ENCODE peak calls at places on chromosomes 2 and 18, in eight cellular contexts. One of them, this sample, is unnamed.

GRCh38 chr2:70620020-70620419 is 66.4 kb upstream of the TGFA start:
- DNase-seq in HCT116: no peak
- DNase-seq in heart left ventricle: no peak
- DNase-seq in H54: no peak
- DNase-seq in erythroblast: no peak
- DNase-seq in IMR-90: no peak
- DNase-seq in adrenal gland: no peak
- DNase-seq in A549: no peak
- DNase-seq in this sample: no peak

GRCh38 chr18:73549236-73549635 is 598.4 kb downstream of the FBXO15 start:
- DNase-seq in HCT116: no peak
- DNase-seq in heart left ventricle: no peak
- DNase-seq in H54: no peak
- DNase-seq in erythroblast: no peak
- DNase-seq in IMR-90: peak
- DNase-seq in adrenal gland: no peak
- DNase-seq in A549: no peak
- DNase-seq in this sample: no peak

GRCh38 chr2:11703700-11704099 is 33.7 kb upstream of the NTSR2 start:
- DNase-seq in HCT116: no peak
- DNase-seq in heart left ventricle: no peak
- DNase-seq in H54: no peak
- DNase-seq in erythroblast: no peak
- DNase-seq in IMR-90: peak
- DNase-seq in adrenal gland: no peak
- DNase-seq in A549: no peak
- DNase-seq in this sample: no peak

GRCh38 chr2:37809931-37810570 is 115.0 kb upstream of the RMDN2 start:
- DNase-seq in HCT116: no peak
- DNase-seq in heart left ventricle: no peak
- DNase-seq in H54: no peak
- DNase-seq in erythroblast: no peak
- DNase-seq in IMR-90: peak
- DNase-seq in adrenal gland: no peak
- DNase-seq in A549: no peak
- DNase-seq in this sample: peak

GRCh38 chr18:74445585-74445984 is 11.5 kb downstream of the DIPK1C start:
- DNase-seq in HCT116: no peak
- DNase-seq in heart left ventricle: no peak
- DNase-seq in H54: no peak
- DNase-seq in erythroblast: no peak
- DNase-seq in IMR-90: no peak
- DNase-seq in adrenal gland: no peak
- DNase-seq in A549: no peak
- DNase-seq in this sample: no peak

GRCh38 chr2:109144271-109144670 is 15.3 kb downstream of the SH3RF3 start:
- DNase-seq in HCT116: no peak
- DNase-seq in heart left ventricle: no peak
- DNase-seq in H54: no peak
- DNase-seq in erythroblast: no peak
- DNase-seq in IMR-90: no peak
- DNase-seq in adrenal gland: no peak
- DNase-seq in A549: no peak
- DNase-seq in this sample: no peak

GRCh38 chr2:19041773-19042172 is 316.6 kb downstream of the OSR1 start:
- DNase-seq in HCT116: no peak
- DNase-seq in heart left ventricle: no peak
- DNase-seq in H54: no peak
- DNase-seq in erythroblast: no peak
- DNase-seq in IMR-90: no peak
- DNase-seq in adrenal gland: no peak
- DNase-seq in A549: no peak
- DNase-seq in this sample: no peak

GRCh38 chr2:97716695-97717617 is 3.6 kb downstream of the ZAP70 start:
- DNase-seq in HCT116: no peak
- DNase-seq in heart left ventricle: peak
- DNase-seq in H54: no peak
- DNase-seq in erythroblast: no peak
- DNase-seq in IMR-90: no peak
- DNase-seq in adrenal gland: no peak
- DNase-seq in A549: no peak
- DNase-seq in this sample: no peak

GRCh38 chr2:169361706-169362345 is 508 bp downstream of the LRP2 start:
- DNase-seq in HCT116: no peak
- DNase-seq in heart left ventricle: no peak
- DNase-seq in H54: no peak
- DNase-seq in erythroblast: peak
- DNase-seq in IMR-90: no peak
- DNase-seq in adrenal gland: no peak
- DNase-seq in A549: peak
- DNase-seq in this sample: peak

GRCh38 chr2:230925443-230925878 is 419 bp upstream of the GPR55 start:
- DNase-seq in HCT116: no peak
- DNase-seq in heart left ventricle: no peak
- DNase-seq in H54: no peak
- DNase-seq in erythroblast: no peak
- DNase-seq in IMR-90: no peak
- DNase-seq in adrenal gland: no peak
- DNase-seq in A549: no peak
- DNase-seq in this sample: no peak

GRCh38 chr2:238509151-238509820 is 82.6 kb downstream of the ASB1 start:
- DNase-seq in HCT116: no peak
- DNase-seq in heart left ventricle: no peak
- DNase-seq in H54: no peak
- DNase-seq in erythroblast: no peak
- DNase-seq in IMR-90: peak
- DNase-seq in adrenal gland: no peak
- DNase-seq in A549: no peak
- DNase-seq in this sample: no peak

DNA sequence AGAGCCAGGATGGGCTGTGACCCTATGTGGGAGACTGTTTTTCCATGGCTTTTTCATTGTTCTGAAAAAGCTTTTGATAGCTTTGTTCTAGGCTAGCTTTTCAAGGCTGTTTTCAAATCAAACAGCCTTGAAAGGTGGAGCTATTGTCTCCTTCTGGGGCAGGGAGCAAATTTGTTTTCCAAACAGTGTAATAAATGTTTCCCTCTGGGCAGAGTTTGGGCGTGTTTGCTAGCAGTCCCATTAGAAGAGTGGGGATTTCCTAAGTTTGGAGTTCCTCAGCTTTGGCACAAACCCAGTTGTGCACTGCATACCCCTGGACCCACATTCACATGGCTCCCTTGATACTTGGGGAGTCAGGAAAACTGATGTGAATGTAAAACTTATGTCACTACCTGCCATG is 2.5 kb upstream of the GTF3C3 start:
- DNase-seq in HCT116: no peak
- DNase-seq in heart left ventricle: no peak
- DNase-seq in H54: no peak
- DNase-seq in erythroblast: no peak
- DNase-seq in IMR-90: no peak
- DNase-seq in adrenal gland: no peak
- DNase-seq in A549: no peak
- DNase-seq in this sample: peak
- TF ChIP-seq POLR2A in HCT116: no peak
- TF ChIP-seq POLR2A in heart left ventricle: no peak
- TF ChIP-seq POLR2A in H54: no peak
- TF ChIP-seq POLR2A in erythroblast: no peak
- TF ChIP-seq POLR2A in IMR-90: no peak
- TF ChIP-seq POLR2A in adrenal gland: no peak
- TF ChIP-seq POLR2A in A549: no peak
- TF ChIP-seq POLR2A in this sample: no peak

DNA sequence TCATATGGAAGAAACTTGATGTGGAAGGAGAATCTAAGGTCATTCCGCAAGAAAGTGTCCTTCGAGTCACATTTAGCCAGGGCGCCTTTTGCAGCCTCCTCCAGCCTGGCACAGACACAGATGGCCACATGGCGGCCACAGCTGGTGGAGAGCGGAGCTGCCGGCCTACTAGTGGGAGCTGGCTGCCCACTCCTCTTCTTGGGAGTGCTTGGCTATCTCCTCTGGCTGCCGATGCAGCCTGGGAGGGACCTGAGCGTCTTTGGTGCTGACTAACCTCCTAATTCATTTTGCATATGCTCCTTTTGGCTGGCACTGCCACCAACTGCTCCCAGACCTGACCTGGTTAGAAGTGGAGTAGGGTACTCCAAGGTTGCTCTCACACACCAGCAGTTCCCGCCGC is 199.3 kb upstream of the MYT1L start:
- DNase-seq in HCT116: no peak
- DNase-seq in heart left ventricle: no peak
- DNase-seq in H54: no peak
- DNase-seq in erythroblast: no peak
- DNase-seq in IMR-90: no peak
- DNase-seq in adrenal gland: no peak
- DNase-seq in A549: no peak
- DNase-seq in this sample: no peak
- TF ChIP-seq POLR2A in HCT116: no peak
- TF ChIP-seq POLR2A in heart left ventricle: no peak
- TF ChIP-seq POLR2A in H54: no peak
- TF ChIP-seq POLR2A in erythroblast: no peak
- TF ChIP-seq POLR2A in IMR-90: no peak
- TF ChIP-seq POLR2A in adrenal gland: no peak
- TF ChIP-seq POLR2A in A549: no peak
- TF ChIP-seq POLR2A in this sample: no peak

DNA sequence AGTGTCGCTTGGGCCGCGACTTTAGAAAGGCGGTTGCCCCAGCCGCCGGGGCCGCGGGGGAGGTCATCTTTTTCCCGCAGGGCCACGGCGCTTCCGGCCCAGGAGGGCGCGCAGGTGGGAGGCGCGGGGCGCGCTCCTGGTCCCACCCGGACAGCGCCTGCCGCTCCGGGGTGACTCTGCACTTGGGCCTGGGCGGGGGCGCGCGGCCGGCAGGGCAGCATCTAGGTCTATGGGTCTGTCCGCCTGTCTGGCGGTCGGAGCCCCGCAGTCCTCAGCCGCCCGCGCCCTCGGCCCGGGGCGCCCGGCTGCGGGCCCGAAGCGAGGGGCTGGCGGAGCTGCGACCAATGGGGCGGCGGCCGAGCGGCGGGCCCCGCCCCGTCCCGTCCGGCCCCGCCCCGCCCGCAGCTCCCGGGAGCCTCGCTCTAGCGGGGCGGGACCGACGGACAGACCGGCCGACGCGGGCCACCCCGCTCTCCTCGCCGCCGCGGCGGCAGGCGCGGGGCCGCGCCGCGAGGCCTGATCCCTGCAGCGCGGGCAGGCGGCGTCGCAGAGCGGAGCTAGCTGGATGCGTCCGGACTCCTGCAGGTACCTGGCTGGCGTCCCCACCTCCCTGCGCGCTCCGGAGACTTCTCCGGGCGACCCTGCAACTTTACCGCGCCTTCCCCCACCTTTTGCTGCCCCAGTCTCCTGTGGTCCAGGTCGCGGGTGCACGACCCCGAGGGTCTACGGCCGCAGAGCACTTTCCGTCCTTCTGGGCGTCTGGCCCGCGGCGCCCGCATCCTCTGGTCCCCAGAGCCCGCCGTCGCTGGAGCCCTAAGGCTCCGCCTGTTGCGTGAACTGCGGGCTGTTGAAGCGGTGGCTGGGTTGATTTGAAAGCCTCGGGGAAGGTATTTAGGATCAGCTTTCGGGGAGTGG is at the start of gene KCNS3:
- DNase-seq in HCT116: no peak
- DNase-seq in heart left ventricle: peak
- DNase-seq in H54: peak
- DNase-seq in erythroblast: peak
- DNase-seq in IMR-90: peak
- DNase-seq in adrenal gland: peak
- DNase-seq in A549: peak
- DNase-seq in this sample: peak
- TF ChIP-seq POLR2A in HCT116: no peak
- TF ChIP-seq POLR2A in heart left ventricle: no peak
- TF ChIP-seq POLR2A in H54: no peak
- TF ChIP-seq POLR2A in erythroblast: no peak
- TF ChIP-seq POLR2A in IMR-90: no peak
- TF ChIP-seq POLR2A in adrenal gland: no peak
- TF ChIP-seq POLR2A in A549: peak
- TF ChIP-seq POLR2A in this sample: no peak

GRCh38 chr2:26347286-26347865 is 787 bp upstream of the ADGRF3 start:
- DNase-seq in HCT116: no peak
- DNase-seq in heart left ventricle: no peak
- DNase-seq in H54: no peak
- DNase-seq in erythroblast: peak
- DNase-seq in IMR-90: peak
- DNase-seq in adrenal gland: no peak
- DNase-seq in A549: no peak
- DNase-seq in this sample: no peak

GRCh38 chr2:26346454-26347053 is at the start of gene ADGRF3:
- DNase-seq in HCT116: no peak
- DNase-seq in heart left ventricle: peak
- DNase-seq in H54: no peak
- DNase-seq in erythroblast: peak
- DNase-seq in IMR-90: peak
- DNase-seq in adrenal gland: peak
- DNase-seq in A549: no peak
- DNase-seq in this sample: peak

GRCh38 chr2:26345284-26345553 is 724 bp upstream of the SELENOI start:
- DNase-seq in HCT116: no peak
- DNase-seq in heart left ventricle: no peak
- DNase-seq in H54: no peak
- DNase-seq in erythroblast: peak
- DNase-seq in IMR-90: no peak
- DNase-seq in adrenal gland: no peak
- DNase-seq in A549: no peak
- DNase-seq in this sample: no peak

GRCh38 chr2:26344581-26345283 is 1.2 kb upstream of the SELENOI start:
- DNase-seq in HCT116: peak
- DNase-seq in heart left ventricle: no peak
- DNase-seq in H54: no peak
- DNase-seq in erythroblast: peak
- DNase-seq in IMR-90: peak
- DNase-seq in adrenal gland: peak
- DNase-seq in A549: no peak
- DNase-seq in this sample: peak

DNA sequence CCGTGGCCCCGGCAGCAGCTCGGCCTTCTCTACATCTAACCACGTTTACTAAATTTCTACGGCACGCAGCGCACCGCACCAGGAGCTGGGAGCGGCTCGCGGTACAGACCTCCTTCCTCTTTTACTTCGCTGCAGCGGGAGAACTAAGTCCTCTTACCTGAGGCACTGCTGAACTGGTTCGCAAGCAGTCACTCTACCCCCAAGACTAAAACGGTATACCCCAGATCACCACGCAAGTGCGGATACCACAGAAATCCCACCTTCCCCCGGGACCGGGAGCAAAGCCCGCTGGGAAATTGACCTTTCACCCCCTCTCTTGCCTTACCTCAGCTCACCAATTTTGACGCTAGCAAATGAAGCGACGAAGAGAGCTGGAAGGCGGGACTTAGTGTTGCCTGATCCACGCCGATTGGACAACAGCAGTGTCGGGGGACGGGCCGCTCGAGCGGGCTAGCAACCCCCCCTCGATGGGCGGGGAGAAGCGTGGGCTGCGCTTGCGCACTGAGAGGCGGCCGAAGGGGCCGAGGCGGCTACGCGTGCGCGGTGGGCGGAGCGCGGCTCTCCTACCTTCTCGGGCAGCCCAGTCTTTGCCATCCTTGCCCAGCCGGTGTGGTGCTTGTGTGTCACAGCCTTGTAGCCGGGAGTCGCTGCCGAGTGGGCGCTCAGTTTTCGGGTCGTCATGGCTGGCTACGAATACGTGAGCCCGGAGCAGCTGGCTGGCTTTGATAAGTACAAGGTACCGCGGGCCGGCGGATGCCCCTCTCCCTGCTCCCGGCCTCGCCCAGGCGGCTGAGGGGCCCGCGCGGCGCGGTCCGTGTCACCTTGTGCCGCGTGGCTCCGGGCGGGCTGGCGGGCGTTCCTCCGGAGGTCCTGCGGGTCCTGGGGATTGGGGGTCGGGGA is at the start of gene SELENOI:
- DNase-seq in HCT116: peak
- DNase-seq in heart left ventricle: peak
- DNase-seq in H54: peak
- DNase-seq in erythroblast: peak
- DNase-seq in IMR-90: peak
- DNase-seq in adrenal gland: peak
- DNase-seq in A549: peak
- DNase-seq in this sample: peak
- TF ChIP-seq POLR2A in HCT116: peak
- TF ChIP-seq POLR2A in heart left ventricle: no peak
- TF ChIP-seq POLR2A in H54: peak
- TF ChIP-seq POLR2A in erythroblast: peak
- TF ChIP-seq POLR2A in IMR-90: peak
- TF ChIP-seq POLR2A in adrenal gland: peak
- TF ChIP-seq POLR2A in A549: peak
- TF ChIP-seq POLR2A in this sample: peak